ENCODE peak calls at places on chromosomes 2 and 18, in nine cellular contexts. G is fibroblast of lung, Y is kidney, U is bronchial epithelial cell, B is Peyer's patch, R is astrocyte of the cerebellum, H is GM13977, D is brain microvascular endothelial cell, L is nephron progenitor cell. S is an unnamed sample.

GRCh38 chr2:96423866-96424265 is 81.3 kb downstream of the NEURL3 start:
- DNase-seq in H (no peak), U (peak; percentile 20), B (no peak), L (no peak), D (no peak), Y (no peak), G (peak; percentile 25), R (no peak), S (no peak)

GRCh38 chr2:95348609-95349567 is 51.7 kb downstream of the KCNIP3 start:
- DNase-seq in U (no peak), Y (peak; percentile 54), G (peak; percentile 60), L (no peak), H (no peak), D (no peak), B (peak; percentile 25), R (no peak), S (no peak)

GRCh38 chr2:98730053-98730850 is 680 bp downstream of the MGAT4A start:
- DNase-seq in R (no peak), G (no peak), D (no peak), B (peak; percentile 85), L (peak; percentile 65), Y (peak; percentile 85), H (peak; percentile 40), U (no peak), S (peak; percentile 61)

GRCh38 chr2:103138123-103138886 is 376.5 kb downstream of the TMEM182 start:
- DNase-seq in D (no peak), U (no peak), G (no peak), H (no peak), Y (no peak), L (peak; percentile 20), B (no peak), R (no peak), S (no peak)

GRCh38 chr2:36753706-36754221 is 57.3 kb downstream of the VIT start:
- DNase-seq in H (no peak), D (no peak), G (no peak), Y (no peak), L (no peak), B (no peak), R (no peak), U (peak; percentile 61), S (no peak)

GRCh38 chr18:79479114-79479760 is 83.5 kb downstream of the NFATC1 start:
- DNase-seq in Y (peak; percentile 60), L (no peak), U (no peak), H (no peak), G (no peak), D (no peak), R (no peak), B (no peak), S (peak; percentile 1)

GRCh38 chr2:174176898-174177297 is 71.4 kb downstream of the OLA1 start:
- DNase-seq in D (peak; percentile 13), R (peak; percentile 45), Y (no peak), U (peak; percentile 96), H (no peak), G (no peak), B (no peak), L (no peak), S (no peak)

GRCh38 chr2:237701859-237702370 is 74.5 kb downstream of the LRRFIP1 start:
- DNase-seq in G (no peak), H (no peak), D (no peak), Y (no peak), R (no peak), U (no peak), B (peak; percentile 43), L (no peak), S (no peak)

GRCh38 chr18:32353257-32353656 is 117.4 kb downstream of the GAREM1 start:
- DNase-seq in R (no peak), B (no peak), D (no peak), H (no peak), Y (no peak), U (no peak), G (no peak), L (no peak), S (no peak)

GRCh38 chr2:138177693-138178092 is 213.4 kb downstream of the HNMT start:
- DNase-seq in L (no peak), Y (no peak), G (no peak), H (no peak), B (no peak), U (no peak), D (no peak), R (no peak), S (no peak)

GRCh38 chr18:37395138-37395537 is 170.5 kb downstream of the CELF4 start:
- DNase-seq in D (no peak), B (no peak), H (no peak), U (no peak), G (no peak), L (no peak), R (no peak), Y (peak; percentile 58), S (no peak)

GRCh38 chr2:113791697-113792590 is 35.5 kb upstream of the SLC35F5 start:
- DNase-seq in D (peak; percentile 2), H (peak; percentile 43), R (peak; percentile 12), L (no peak), G (no peak), U (peak; percentile 53), B (no peak), Y (no peak), S (no peak)

GRCh38 chr2:67824196-67824595 is 238.6 kb downstream of the C1D start:
- DNase-seq in H (no peak), U (no peak), B (no peak), R (no peak), L (no peak), D (no peak), G (peak; percentile 47), Y (no peak), S (no peak)

GRCh38 chr2:158618859-158619490 is 162.2 kb downstream of the PKP4 start:
- DNase-seq in B (no peak), R (no peak), L (no peak), G (no peak), U (peak; percentile 64), H (no peak), Y (no peak), D (no peak), S (no peak)

GRCh38 chr2:68091439-68092034 is 28.7 kb upstream of the C1D start:
- DNase-seq in H (no peak), R (no peak), U (no peak), L (no peak), D (no peak), Y (no peak), G (no peak), B (no peak), S (no peak)

GRCh38 chr2:111662771-111663470 is 221.1 kb downstream of the ANAPC1 start:
- DNase-seq in Y (no peak), U (peak; percentile 62), R (no peak), H (peak; percentile 61), L (no peak), B (no peak), G (peak; percentile 22), D (peak; percentile 11), S (peak; percentile 56)

GRCh38 chr2:12980817-12981216 is 264.1 kb downstream of the TRIB2 start:
- DNase-seq in H (no peak), D (no peak), L (no peak), B (no peak), U (peak; percentile 41), Y (no peak), G (no peak), R (no peak), S (no peak)

GRCh38 chr2:225400546-225400945 is 1.0 kb downstream of the NYAP2 start:
- DNase-seq in R (no peak), H (no peak), U (no peak), B (no peak), Y (no peak), D (no peak), L (no peak), G (no peak), S (no peak)

DNA sequence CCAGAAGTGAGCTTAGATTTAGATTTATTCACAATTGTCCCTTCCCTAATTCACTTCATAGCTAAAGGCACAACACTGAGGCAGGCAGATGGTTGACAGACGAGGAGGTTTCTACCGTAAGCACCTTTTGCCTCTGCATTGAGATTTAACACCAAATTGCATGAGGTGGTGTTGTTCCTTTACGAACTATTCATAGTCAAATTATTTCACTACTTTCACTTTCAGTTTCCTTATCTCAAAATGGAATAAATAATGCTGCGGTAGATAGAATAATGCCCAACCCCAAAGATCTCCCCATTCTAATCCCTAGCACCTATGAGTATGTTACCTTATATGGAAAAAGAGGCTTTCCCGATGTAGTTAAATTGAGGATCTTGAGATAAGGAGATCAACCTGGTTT is 58.9 kb upstream of the LINC00305 start:
- DNase-seq in R (no peak), B (no peak), H (no peak), Y (no peak), G (no peak), U (no peak), D (no peak), L (no peak), S (no peak)
- TF ChIP-seq CTCF in R (no peak), B (no peak), H (no peak), Y (no peak), G (no peak), U (no peak), D (no peak), L (no peak), S (no peak)

DNA sequence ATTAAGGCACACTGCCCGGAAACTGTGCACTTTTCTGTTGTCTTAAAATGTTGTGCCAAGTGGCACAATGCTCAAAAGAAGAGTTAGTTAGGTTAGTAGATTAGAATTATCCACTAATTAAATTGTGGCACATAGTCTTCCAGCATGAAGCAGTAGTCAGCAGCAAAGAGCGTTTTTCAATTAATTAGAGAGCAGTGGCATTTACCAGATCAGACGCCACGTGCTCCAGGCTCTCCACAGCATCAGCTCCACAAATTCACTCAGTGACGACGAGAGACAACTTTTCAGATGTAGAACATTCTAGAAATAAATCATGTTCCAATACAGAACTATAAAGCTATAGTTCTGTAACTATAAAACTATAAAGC is 16.4 kb upstream of the RTTN start:
- DNase-seq in R (no peak), G (no peak), D (no peak), H (no peak), B (no peak), Y (no peak), L (no peak), U (no peak), S (no peak)
- TF ChIP-seq CTCF in R (no peak), G (no peak), D (no peak), H (no peak), B (no peak), Y (no peak), L (no peak), U (no peak), S (no peak)

DNA sequence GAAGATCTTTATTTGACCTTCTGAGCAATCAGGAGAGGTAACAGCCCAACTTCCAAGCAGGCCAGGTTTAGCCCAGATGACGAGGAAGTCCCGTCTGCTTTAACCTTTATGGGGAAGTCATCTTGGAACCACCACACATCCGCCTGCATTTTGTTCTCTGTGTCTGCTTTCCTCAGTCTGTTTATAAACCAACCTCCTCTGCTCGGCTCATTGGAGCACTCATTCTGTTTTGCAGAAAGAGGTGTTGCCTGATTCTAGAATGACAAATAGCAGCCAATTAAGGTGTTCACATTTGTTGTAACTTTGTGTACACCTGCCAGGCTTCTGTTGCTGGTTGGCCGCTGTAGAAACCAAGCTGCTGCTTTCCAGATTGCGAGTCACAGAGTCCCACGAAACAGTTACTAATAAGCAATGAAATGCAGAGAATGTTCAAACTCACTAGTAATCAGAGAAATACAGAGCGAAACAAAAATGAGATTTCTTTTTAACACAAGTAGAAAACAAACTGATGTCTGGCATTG is 64.2 kb downstream of the MBP start:
- DNase-seq in H (no peak), B (peak; percentile 89), G (peak; percentile 66), D (no peak), Y (no peak), L (no peak), U (peak; percentile 48), R (no peak), S (no peak)
- TF ChIP-seq CTCF in H (no peak), B (no peak), G (no peak), D (no peak), Y (no peak), L (no peak), U (no peak), R (no peak), S (no peak)

GRCh38 chr2:72275084-72275483 is 127.4 kb upstream of the CYP26B1 start:
- DNase-seq in Y (no peak), H (no peak), D (no peak), R (no peak), B (no peak), U (no peak), G (no peak), L (no peak), S (no peak)
- TF ChIP-seq CTCF in Y (no peak), H (no peak), D (no peak), R (no peak), B (no peak), U (no peak), G (no peak), L (no peak), S (no peak)